ENCODE peak calls at places on chromosomes 3 and 15, in five cellular contexts. G, P, O, U and Y are unnamed samples.

GRCh38 chr3:194134231-194134756 is 1.7 kb upstream of the HES1 start:
- DNase-seq in G (peak), P (peak), O (no peak), U (peak), Y (no peak)

GRCh38 chr3:146747928-146748327 is 142.8 kb upstream of the PLSCR5 start:
- DNase-seq in G (no peak), P (no peak), O (peak), U (peak), Y (peak)

GRCh38 chr3:160879859-160880258 is 123.8 kb downstream of the PPM1L start:
- DNase-seq in G (no peak), P (no peak), O (no peak), U (no peak), Y (no peak)

GRCh38 chr3:72659609-72660008 is 188.6 kb downstream of the SHQ1 start:
- DNase-seq in G (no peak), P (no peak), O (no peak), U (no peak), Y (no peak)

GRCh38 chr3:9384141-9384828 is 13.1 kb upstream of the SETD5 start:
- DNase-seq in G (no peak), P (no peak), O (no peak), U (peak), Y (no peak)

GRCh38 chr15:45114076-45114750 is at the start of the genes DUOX2 and DUOXA2:
- DNase-seq in G (peak), P (no peak), O (no peak), U (no peak), Y (no peak)

GRCh38 chr3:29281265-29282228 is 676 bp downstream of the RBMS3 start:
- DNase-seq in G (no peak), P (peak), O (peak), U (peak), Y (no peak)

GRCh38 chr3:133851266-133851906 is 44.3 kb downstream of the RAB6B start:
- DNase-seq in G (no peak), P (no peak), O (no peak), U (no peak), Y (no peak)

GRCh38 chr3:32216172-32216783 is 22.2 kb upstream of the CMTM8 start:
- DNase-seq in G (no peak), P (no peak), O (no peak), U (no peak), Y (no peak)

GRCh38 chr3:182583545-182583944 is 209.8 kb upstream of the ATP11B start:
- DNase-seq in G (no peak), P (no peak), O (no peak), U (no peak), Y (no peak)

GRCh38 chr3:79249701-79250100 is 518.1 kb downstream of the ROBO1 start:
- DNase-seq in G (no peak), P (no peak), O (peak), U (peak), Y (no peak)

GRCh38 chr3:79246875-79247274 is 520.9 kb downstream of the ROBO1 start:
- DNase-seq in G (no peak), P (no peak), O (no peak), U (peak), Y (no peak)

GRCh38 chr3:79250746-79251145 is 517.1 kb downstream of the ROBO1 start:
- DNase-seq in G (no peak), P (no peak), O (no peak), U (no peak), Y (no peak)

GRCh38 chr3:79245295-79246138 is 522.3 kb downstream of the ROBO1 start:
- DNase-seq in G (no peak), P (no peak), O (no peak), U (no peak), Y (no peak)

DNA sequence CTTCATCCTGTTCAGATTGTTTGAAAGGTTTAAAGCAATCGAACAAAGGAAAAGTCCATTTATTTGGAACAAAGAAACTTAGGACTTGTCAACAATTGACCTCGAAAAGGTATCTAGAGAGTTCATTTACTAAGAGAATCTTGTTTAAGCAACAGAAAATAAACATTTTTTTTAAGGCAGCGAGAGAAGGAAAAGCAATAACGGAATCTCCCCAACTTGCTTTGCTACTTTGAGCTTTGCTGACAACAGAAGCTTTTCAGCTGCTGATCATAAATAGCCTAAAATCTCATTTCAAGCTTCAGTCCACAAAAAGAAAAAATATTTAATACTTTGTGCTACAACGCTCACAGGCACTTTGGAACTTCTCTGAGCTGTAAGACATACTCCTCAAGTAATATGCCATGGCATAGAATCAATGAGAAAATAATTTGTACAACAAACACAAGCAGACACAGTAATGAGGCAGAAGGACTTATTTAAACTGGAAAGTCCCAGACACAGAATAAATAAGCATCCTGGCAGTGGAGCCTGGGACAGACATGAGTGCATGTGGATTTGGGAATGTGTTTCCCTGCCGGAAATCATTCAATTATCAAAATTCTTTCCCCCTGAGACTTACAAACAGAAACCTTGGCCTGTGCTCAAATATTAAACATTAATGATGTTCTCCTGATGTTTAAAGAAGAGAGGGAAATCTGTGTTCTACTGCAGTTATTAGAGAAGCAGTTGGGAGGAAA is 520.3 kb downstream of the ROBO1 start:
- DNase-seq in G (no peak), P (no peak), O (peak), U (peak), Y (no peak)
- H3K4me3 ChIP-seq in G (no peak), P (no peak), O (no peak), U (no peak), Y (no peak)

GRCh38 chr3:198106265-198106664 is 146.2 kb downstream of the LMLN start:
- DNase-seq in G (no peak), P (no peak), O (peak), U (no peak), Y (no peak)
- H3K4me3 ChIP-seq in G (peak), P (no peak), O (no peak), U (no peak), Y (no peak)

GRCh38 chr3:172138792-172139507 is 99.6 kb downstream of the FNDC3B start:
- DNase-seq in G (no peak), P (peak), O (peak), U (peak), Y (no peak)

GRCh38 chr3:172135766-172136729 is 96.7 kb downstream of the FNDC3B start:
- DNase-seq in G (no peak), P (no peak), O (peak), U (peak), Y (peak)

GRCh38 chr3:172138031-172138538 is 98.7 kb downstream of the FNDC3B start:
- DNase-seq in G (no peak), P (no peak), O (peak), U (peak), Y (no peak)

GRCh38 chr3:172139528-172140276 is 100.3 kb downstream of the FNDC3B start:
- DNase-seq in G (no peak), P (no peak), O (no peak), U (no peak), Y (no peak)

GRCh38 chr3:172137287-172138030 is 98.1 kb downstream of the FNDC3B start:
- DNase-seq in G (no peak), P (no peak), O (no peak), U (no peak), Y (no peak)
- H3K4me3 ChIP-seq in G (no peak), P (no peak), O (no peak), U (no peak), Y (no peak)

DNA sequence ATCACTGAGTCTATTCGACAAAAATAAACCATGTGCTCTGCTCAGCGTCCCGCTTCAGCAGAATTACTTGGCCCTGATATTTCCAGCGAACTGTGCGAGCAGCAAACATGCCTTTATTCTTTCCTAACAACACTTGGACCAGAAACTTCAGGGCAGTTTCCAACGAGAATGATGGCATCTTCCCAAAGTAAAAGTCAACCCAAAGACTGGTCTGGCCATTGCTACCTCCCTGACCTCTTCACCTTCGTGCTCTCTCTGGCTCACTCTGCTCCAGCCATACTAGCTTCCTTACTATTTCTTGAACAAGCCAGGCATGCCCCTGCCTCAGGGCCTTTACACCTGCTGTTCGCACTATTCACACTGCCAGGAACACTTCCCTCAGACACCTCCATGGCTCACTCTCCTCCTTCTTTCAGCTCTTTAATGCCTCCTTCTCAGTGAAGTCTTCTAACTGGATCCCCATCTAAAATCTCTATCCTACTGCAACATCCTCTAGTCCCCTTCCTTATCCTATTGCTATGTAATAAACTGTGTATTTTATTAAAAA is 6.3 kb downstream of the HOMER2 start:
- DNase-seq in G (no peak), P (no peak), O (no peak), U (no peak), Y (no peak)
- H3K4me3 ChIP-seq in G (no peak), P (no peak), O (no peak), U (no peak), Y (no peak)

GRCh38 chr3:191259486-191259885 is 60.4 kb downstream of the OSTN start:
- DNase-seq in G (no peak), P (no peak), O (no peak), U (no peak), Y (no peak)
- H3K4me3 ChIP-seq in G (no peak), P (no peak), O (no peak), U (no peak), Y (no peak)

GRCh38 chr3:61727435-61727834 is 166.1 kb downstream of the PTPRG start:
- DNase-seq in G (no peak), P (no peak), O (no peak), U (no peak), Y (no peak)
- H3K4me3 ChIP-seq in G (no peak), P (no peak), O (no peak), U (no peak), Y (no peak)

GRCh38 chr15:79311901-79312553 is 1.1 kb downstream of the TMED3 start:
- DNase-seq in G (no peak), P (peak), O (no peak), U (no peak), Y (no peak)
- H3K4me3 ChIP-seq in G (peak), P (peak), O (peak), U (peak), Y (peak)